ENCODE peak calls at places on chromosomes 3 and 15, in ten cellular contexts. Z is body of pancreas; P is pancreas; Y is heart left ventricle; N is hepatocyte; R is heart right ventricle; G is thyroid gland; L is upper lobe of right lung; E is CD4-positive, alpha-beta T cell; C is cardiac muscle cell. U is an unnamed sample.

GRCh38 chr3:112632596-112632995 is 8.3 kb downstream of the CCDC80 start:
- DNase-seq in Z (no peak), P (no peak), Y (no peak), N (no peak), R (no peak), G (no peak), L (no peak), E (no peak), C (no peak), U (no peak)

GRCh38 chr3:42588625-42589024 is 2.0 kb upstream of the SS18L2 start:
- DNase-seq in Z (no peak), P (no peak), Y (no peak), N (no peak), R (no peak), G (no peak), L (no peak), E (no peak), C (no peak), U (no peak)

GRCh38 chr3:196108075-196108743 is 26.3 kb upstream of the TFRC start:
- DNase-seq in Z (no peak), P (no peak), Y (no peak), N (peak), R (no peak), G (no peak), L (no peak), E (no peak), C (peak), U (no peak)

GRCh38 chr3:72343078-72343477 is 505.2 kb downstream of the SHQ1 start:
- DNase-seq in Z (no peak), P (no peak), Y (no peak), N (no peak), R (no peak), G (no peak), L (no peak), E (no peak), C (no peak), U (no peak)

GRCh38 chr15:70158309-70158995 is 60.7 kb upstream of the TLE3 start:
- DNase-seq in Z (no peak), P (no peak), Y (no peak), N (no peak), R (no peak), G (no peak), L (peak), E (no peak), C (no peak), U (no peak)

GRCh38 chr3:172630316-172630715 is 80.6 kb downstream of the NCEH1 start:
- DNase-seq in Z (no peak), P (no peak), Y (no peak), N (no peak), R (no peak), G (no peak), L (no peak), E (no peak), C (no peak), U (no peak)

GRCh38 chr3:52006017-52006819 is 10.5 kb upstream of the RPL29 start:
- DNase-seq in Z (no peak), P (no peak), Y (no peak), N (no peak), R (no peak), G (no peak), L (no peak), E (no peak), C (no peak), U (no peak)

GRCh38 chr15:77527164-77527778 is 105.4 kb downstream of the LINGO1 start:
- DNase-seq in Z (no peak), P (no peak), Y (peak), N (peak), R (peak), G (peak), L (peak), E (no peak), C (peak), U (no peak)

GRCh38 chr15:57198654-57199241 is 177.6 kb upstream of the CGNL1 start:
- DNase-seq in Z (no peak), P (no peak), Y (no peak), N (no peak), R (no peak), G (peak), L (no peak), E (no peak), C (peak), U (no peak)

GRCh38 chr3:70065666-70066253 is 66.2 kb downstream of the SAMMSON start:
- DNase-seq in Z (no peak), P (no peak), Y (no peak), N (peak), R (no peak), G (peak), L (no peak), E (no peak), C (peak), U (no peak)

GRCh38 chr3:86867990-86868389 is 123.0 kb downstream of the VGLL3 start:
- DNase-seq in Z (peak), P (no peak), Y (no peak), N (no peak), R (no peak), G (no peak), L (no peak), E (no peak), C (no peak), U (no peak)

GRCh38 chr3:9808345-9809037 is 1.6 kb upstream of the TTLL3 start:
- DNase-seq in Z (no peak), P (no peak), Y (no peak), N (peak), R (no peak), G (no peak), L (no peak), E (peak), C (peak), U (no peak)

GRCh38 chr3:175392653-175393052 is 533.5 kb downstream of the NAALADL2 start:
- DNase-seq in Z (no peak), P (no peak), Y (no peak), N (no peak), R (no peak), G (no peak), L (no peak), E (no peak), C (no peak), U (no peak)

GRCh38 chr15:85704021-85704420 is 90.7 kb downstream of the KLHL25 start:
- DNase-seq in Z (no peak), P (no peak), Y (no peak), N (no peak), R (no peak), G (no peak), L (no peak), E (no peak), C (no peak), U (no peak)

GRCh38 chr3:128665362-128666021 is 14.9 kb upstream of the RPN1 start:
- DNase-seq in Z (no peak), P (no peak), Y (no peak), N (no peak), R (no peak), G (no peak), L (no peak), E (no peak), C (no peak), U (no peak)

GRCh38 chr3:54578417-54578816 is 349.4 kb downstream of the LRTM1 start:
- DNase-seq in Z (peak), P (no peak), Y (no peak), N (peak), R (no peak), G (no peak), L (no peak), E (no peak), C (no peak), U (no peak)

GRCh38 chr3:38222032-38222634 is 43.5 kb upstream of the SLC22A13 start:
- DNase-seq in Z (no peak), P (no peak), Y (no peak), N (no peak), R (no peak), G (no peak), L (no peak), E (no peak), C (no peak), U (no peak)

DNA sequence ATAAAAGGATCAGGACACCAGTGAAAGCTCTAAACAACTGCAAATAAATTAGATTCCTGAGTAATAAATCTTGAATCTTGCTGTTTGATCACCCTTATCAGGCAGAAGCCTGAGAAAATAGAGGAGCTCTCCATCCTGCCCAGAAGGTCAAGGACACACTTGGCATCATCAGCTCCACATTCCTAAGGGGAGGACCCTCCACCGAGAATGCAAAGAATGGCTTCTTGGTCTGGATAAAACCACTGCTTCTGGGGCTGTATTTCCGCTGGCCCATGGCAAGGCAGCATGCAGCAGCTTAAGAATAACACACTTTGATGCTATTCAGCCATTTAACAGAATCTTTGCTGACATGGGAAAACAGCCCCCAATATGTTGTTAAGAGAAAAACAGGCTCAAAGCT is 108.9 kb upstream of the TSC22D2 start:
- DNase-seq in Z (no peak), P (no peak), Y (no peak), N (no peak), R (no peak), G (no peak), L (no peak), E (no peak), C (peak), U (no peak)
- H3K27ac ChIP-seq in Z (no peak), P (no peak), Y (no peak), N (no peak), R (no peak), G (no peak), L (no peak), E (no peak), C (no peak), U (no peak)

DNA sequence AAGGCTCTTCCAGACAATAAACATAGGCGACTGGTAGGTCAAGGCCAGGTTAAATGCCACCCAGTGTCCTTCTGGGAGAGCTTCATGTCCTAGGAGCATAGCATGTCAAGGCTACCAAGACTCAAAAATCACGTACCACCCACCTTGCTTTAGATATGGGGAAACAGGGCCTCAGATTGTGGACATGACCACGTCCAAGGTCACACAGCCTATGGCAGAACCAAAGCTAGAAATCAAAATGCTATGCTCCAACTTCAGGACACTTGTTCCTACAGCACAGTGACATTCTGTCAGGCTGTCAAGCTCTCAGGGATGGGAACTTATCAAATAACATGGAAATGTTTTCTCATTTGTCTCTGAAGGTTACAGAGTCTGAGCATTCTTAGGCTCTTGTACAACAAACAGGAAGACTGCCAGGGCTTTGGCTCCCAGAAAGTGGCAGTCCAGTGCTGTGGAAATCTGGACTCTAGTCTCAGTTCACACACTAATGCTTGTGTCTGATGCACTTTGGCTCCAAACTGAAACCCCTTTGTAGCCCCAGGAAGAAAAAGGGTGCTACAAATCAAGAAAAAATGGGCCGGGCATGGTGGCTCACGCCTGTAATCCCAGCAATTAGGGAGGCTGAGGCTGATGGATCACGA is 170.4 kb upstream of the LPP start:
- DNase-seq in Z (no peak), P (no peak), Y (peak), N (no peak), R (no peak), G (no peak), L (no peak), E (no peak), C (peak), U (no peak)
- H3K27ac ChIP-seq in Z (no peak), P (no peak), Y (peak), N (no peak), R (peak), G (no peak), L (no peak), E (no peak), C (no peak), U (no peak)

GRCh38 chr3:194688946-194689345 is 3.3 kb downstream of the FAM43A start:
- DNase-seq in Z (no peak), P (no peak), Y (no peak), N (no peak), R (no peak), G (no peak), L (no peak), E (no peak), C (no peak), U (no peak)

GRCh38 chr3:194688207-194688711 is 2.6 kb downstream of the FAM43A start:
- DNase-seq in Z (peak), P (no peak), Y (peak), N (peak), R (peak), G (peak), L (peak), E (no peak), C (no peak), U (no peak)

GRCh38 chr3:194690501-194691372 is 5.1 kb downstream of the FAM43A start:
- DNase-seq in Z (no peak), P (no peak), Y (no peak), N (no peak), R (no peak), G (peak), L (no peak), E (no peak), C (no peak), U (no peak)

GRCh38 chr3:194687638-194688206 is 2.0 kb downstream of the FAM43A start:
- DNase-seq in Z (peak), P (peak), Y (peak), N (peak), R (peak), G (peak), L (peak), E (peak), C (peak), U (no peak)

DNA sequence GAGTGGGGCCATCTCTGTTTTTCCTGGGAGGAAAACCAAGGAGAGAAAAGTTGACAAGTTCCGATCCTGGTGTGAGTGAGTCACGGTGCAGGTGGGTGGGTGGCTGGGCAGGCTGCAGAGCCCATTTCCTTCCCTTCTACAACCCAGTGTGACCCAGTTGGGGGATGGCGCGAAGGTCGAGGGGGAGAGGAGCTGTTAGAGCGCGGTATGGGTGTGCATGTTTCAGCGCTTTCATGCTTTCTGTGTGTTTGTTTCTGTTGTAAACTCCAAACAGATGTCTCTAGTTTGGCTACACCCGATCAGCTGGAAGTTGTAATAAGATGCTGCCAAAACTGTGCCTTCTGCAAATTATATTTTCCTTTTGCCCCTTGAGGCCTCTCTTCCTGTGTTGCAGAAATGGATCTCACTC is 3.8 kb downstream of the FAM43A start:
- DNase-seq in Z (no peak), P (no peak), Y (no peak), N (peak), R (peak), G (no peak), L (no peak), E (no peak), C (no peak), U (no peak)
- H3K27ac ChIP-seq in Z (no peak), P (no peak), Y (peak), N (peak), R (peak), G (no peak), L (peak), E (no peak), C (peak), U (no peak)

DNA sequence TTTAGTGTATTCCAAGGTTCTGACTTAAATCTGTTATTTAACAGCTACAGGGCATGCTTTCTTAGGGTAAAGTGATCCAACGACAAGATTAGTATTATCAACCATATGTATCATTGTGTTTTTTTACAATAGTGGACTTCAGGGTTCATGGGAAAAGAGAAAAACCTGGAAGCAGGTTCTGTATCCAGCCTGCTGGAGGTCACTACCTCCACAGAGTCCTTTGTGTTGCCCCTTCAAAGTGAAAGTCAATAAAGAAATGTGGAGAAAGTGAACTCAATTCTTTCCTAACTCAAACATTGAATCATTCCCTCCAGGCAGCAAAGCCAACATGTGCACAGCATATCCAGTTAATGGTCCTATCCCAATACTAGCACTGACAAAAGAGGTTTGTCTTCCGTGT is 45.4 kb downstream of the FGF7 start:
- DNase-seq in Z (no peak), P (no peak), Y (no peak), N (peak), R (no peak), G (no peak), L (no peak), E (no peak), C (no peak), U (no peak)
- H3K27ac ChIP-seq in Z (no peak), P (no peak), Y (no peak), N (no peak), R (no peak), G (no peak), L (no peak), E (no peak), C (no peak), U (no peak)